ENCODE peak calls at places on chromosomes 11 and 22, in four cellular contexts. E is IMR-90, B is K562, W is GM12878. A is an unnamed sample. For H3K9me3, the result is how much of the 10 kb centered on the place peaks cover.

GRCh38 chr22:27105142-27106025 is 448.0 kb downstream of the MIAT start:
- DNase-seq in E (peak), B (no peak), W (no peak), A (peak)

GRCh38 chr11:78312712-78313111 is 104.9 kb downstream of the GAB2 start:
- DNase-seq in E (no peak), B (no peak), W (peak), A (no peak)

GRCh38 chr11:47410404-47411264 is 2.2 kb downstream of the SLC39A13 start:
- DNase-seq in E (no peak), B (no peak), W (no peak), A (no peak)

GRCh38 chr22:33807465-33807864 is 112.8 kb downstream of the LARGE1 start:
- DNase-seq in E (peak), B (no peak), W (no peak), A (no peak)

GRCh38 chr11:28058333-28058732 is 49.6 kb downstream of the KIF18A start:
- DNase-seq in E (peak), B (no peak), W (no peak), A (no peak)

GRCh38 chr22:29457730-29458129 is 19.3 kb downstream of the RFPL1 start:
- DNase-seq in E (peak), B (peak), W (peak), A (peak)

GRCh38 chr11:113193894-113194293 is 120.5 kb upstream of the TTC12 start:
- DNase-seq in E (no peak), B (no peak), W (peak), A (no peak)

GRCh38 chr22:28442951-28443876 is 236.4 kb downstream of the TTC28 start:
- DNase-seq in E (peak), B (peak), W (no peak), A (peak)

GRCh38 chr11:73235236-73235786 is 17.2 kb downstream of the P2RY2 start:
- DNase-seq in E (peak), B (no peak), W (no peak), A (no peak)

GRCh38 chr22:23277583-23278295 is 97.4 kb downstream of the BCR start:
- DNase-seq in E (no peak), B (peak), W (no peak), A (no peak)

GRCh38 chr11:66789097-66789890 is 53.9 kb upstream of the RCE1 start:
- DNase-seq in E (peak), B (no peak), W (no peak), A (no peak)

GRCh38 chr22:44574057-44574456 is 76.0 kb upstream of the RTL6 start:
- DNase-seq in E (peak), B (no peak), W (no peak), A (peak)

GRCh38 chr22:39374191-39374590 is 24.4 kb downstream of the SYNGR1 start:
- DNase-seq in E (no peak), B (no peak), W (no peak), A (no peak)

GRCh38 chr11:102306048-102306575 is 11.2 kb upstream of the BIRC3 start:
- DNase-seq in E (no peak), B (no peak), W (no peak), A (no peak)

GRCh38 chr11:3609416-3610265 is 32.2 kb downstream of the ART5 start:
- DNase-seq in E (peak), B (peak), W (no peak), A (peak)

GRCh38 chr11:66002648-66003225 is 434 bp downstream of the BANF1 start:
- DNase-seq in E (peak), B (no peak), W (no peak), A (no peak)

GRCh38 chr11:8079111-8079675 is 1.8 kb upstream of the TUB start:
- DNase-seq in E (no peak), B (no peak), W (no peak), A (no peak)

DNA sequence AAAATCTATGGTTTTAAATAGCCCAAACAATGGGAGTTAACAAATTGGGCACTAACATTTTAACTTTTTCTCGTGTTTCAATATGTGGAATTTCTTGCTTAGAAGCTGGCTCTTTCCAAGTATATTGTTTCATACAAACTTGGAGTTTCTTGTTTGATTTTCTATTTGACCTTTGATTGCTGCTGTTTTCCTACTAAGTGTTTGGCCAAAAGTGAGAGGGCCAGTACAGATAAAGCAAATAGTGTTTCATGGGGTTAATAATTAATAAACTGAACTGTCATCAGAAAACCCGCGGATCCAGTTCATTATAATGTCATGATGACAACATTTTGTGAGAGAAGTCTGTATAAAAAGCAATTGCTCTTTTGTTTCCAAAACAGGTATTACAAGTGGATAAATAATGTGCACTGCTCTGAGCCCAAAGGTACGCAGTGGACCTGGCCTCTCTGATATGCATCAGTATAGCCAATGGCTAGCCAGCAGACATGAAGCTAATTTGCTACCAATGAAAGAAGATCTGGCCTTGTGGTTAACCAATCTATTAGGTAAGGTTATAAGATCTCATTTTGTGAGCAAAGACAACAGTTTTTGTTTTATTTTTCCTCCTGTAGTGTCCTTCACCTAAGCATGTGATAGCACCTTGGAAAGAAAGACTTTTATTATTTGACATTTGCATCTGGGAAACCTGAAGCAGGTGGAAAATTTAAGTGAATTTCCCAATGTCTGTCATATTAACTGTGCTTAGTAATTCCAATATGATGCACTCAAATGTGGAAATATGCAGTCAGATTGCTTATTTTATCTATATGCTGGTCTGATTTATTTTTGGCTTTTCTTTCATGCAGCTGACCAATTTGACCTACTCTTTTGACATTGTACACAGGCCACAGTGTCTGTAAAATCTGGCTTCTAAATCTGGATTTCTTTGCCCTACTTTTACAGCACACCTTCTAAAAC is 8.3 kb downstream of the GAS2 start:
- DNase-seq in E (no peak), B (no peak), W (no peak), A (no peak)
- H3K27ac ChIP-seq in E (no peak), B (no peak), W (no peak), A (no peak)

GRCh38 chr11:11584937-11585336 is 36.9 kb downstream of the GALNT18 start:
- DNase-seq in E (peak), B (no peak), W (no peak), A (no peak)

GRCh38 chr11:11586465-11586864 is 35.3 kb downstream of the GALNT18 start:
- DNase-seq in E (no peak), B (no peak), W (no peak), A (no peak)

GRCh38 chr11:11582261-11582701 is 39.5 kb downstream of the GALNT18 start:
- DNase-seq in E (no peak), B (no peak), W (no peak), A (peak)

GRCh38 chr11:11583801-11584445 is 37.9 kb downstream of the GALNT18 start:
- DNase-seq in E (peak), B (peak), W (no peak), A (no peak)

DNA sequence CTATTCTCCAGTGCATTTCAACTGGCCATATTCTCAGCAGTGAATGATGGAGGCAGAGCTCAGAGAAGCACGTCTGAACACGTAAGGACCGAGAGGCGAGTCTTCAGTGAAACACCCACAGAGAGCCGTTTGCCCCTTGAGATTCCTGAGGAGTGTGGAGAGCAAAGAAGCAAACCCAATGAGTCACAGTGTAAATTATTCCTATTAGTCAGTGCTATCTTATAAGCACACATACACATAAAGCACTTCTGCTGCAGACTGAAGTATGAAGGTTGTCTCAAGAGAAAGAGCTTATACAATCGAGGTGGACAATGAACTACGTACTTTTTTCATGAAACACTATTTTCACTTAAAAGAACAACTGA is 37.4 kb downstream of the GALNT18 start:
- DNase-seq in E (peak), B (no peak), W (no peak), A (no peak)
- TF ChIP-seq FOS in E (peak), B (no peak), W (no peak), A (peak)

GRCh38 chr22:48440673-48441552 is 1386.8 kb downstream of the BRD1 start:
- DNase-seq in E (no peak), B (no peak), W (no peak), A (no peak)

GRCh38 chr22:48439560-48440135 is 1388.0 kb downstream of the BRD1 start:
- DNase-seq in E (no peak), B (no peak), W (no peak), A (no peak)

GRCh38 chr22:48440176-48440575 is 1387.5 kb downstream of the BRD1 start:
- DNase-seq in E (no peak), B (no peak), W (no peak), A (no peak)

GRCh38 chr22:48442663-48443062 is 1385.0 kb downstream of the BRD1 start:
- DNase-seq in E (no peak), B (no peak), W (no peak), A (no peak)

GRCh38 chr22:48441553-48441850 is 1386.2 kb downstream of the BRD1 start:
- DNase-seq in E (no peak), B (no peak), W (no peak), A (no peak)
- H3K9me3 ChIP-seq in E (half or more), B (under half), W (under half), A (under half)

GRCh38 chr11:17694711-17695110 is 24.7 kb upstream of the MYOD1 start:
- DNase-seq in E (no peak), B (no peak), W (no peak), A (no peak)
- H3K27ac ChIP-seq in E (no peak), B (no peak), W (no peak), A (no peak)

GRCh38 chr11:2146051-2146450 is 6.9 kb upstream of the IGF2 start:
- DNase-seq in E (no peak), B (no peak), W (no peak), A (no peak)

GRCh38 chr11:2142762-2143202 is 3.6 kb upstream of the IGF2 start:
- DNase-seq in E (peak), B (no peak), W (peak), A (no peak)

GRCh38 chr11:2144549-2145220 is 5.5 kb upstream of the IGF2 start:
- DNase-seq in E (no peak), B (no peak), W (no peak), A (no peak)

GRCh38 chr11:2142300-2142759 is 3.1 kb upstream of the IGF2 start:
- DNase-seq in E (peak), B (no peak), W (no peak), A (no peak)

GRCh38 chr11:2143652-2144548 is 4.7 kb upstream of the IGF2 start:
- DNase-seq in E (no peak), B (no peak), W (no peak), A (no peak)
- TF ChIP-seq FOS in E (no peak), B (no peak), W (no peak), A (no peak)

GRCh38 chr22:47286590-47286989 is 524.1 kb downstream of the TBC1D22A start:
- DNase-seq in E (no peak), B (no peak), W (no peak), A (no peak)

GRCh38 chr22:47283616-47284270 is 521.3 kb downstream of the TBC1D22A start:
- DNase-seq in E (no peak), B (no peak), W (no peak), A (no peak)

GRCh38 chr22:47285981-47286380 is 523.5 kb downstream of the TBC1D22A start:
- DNase-seq in E (no peak), B (no peak), W (no peak), A (no peak)

GRCh38 chr22:47284360-47284759 is 521.9 kb downstream of the TBC1D22A start:
- DNase-seq in E (no peak), B (no peak), W (no peak), A (no peak)

DNA sequence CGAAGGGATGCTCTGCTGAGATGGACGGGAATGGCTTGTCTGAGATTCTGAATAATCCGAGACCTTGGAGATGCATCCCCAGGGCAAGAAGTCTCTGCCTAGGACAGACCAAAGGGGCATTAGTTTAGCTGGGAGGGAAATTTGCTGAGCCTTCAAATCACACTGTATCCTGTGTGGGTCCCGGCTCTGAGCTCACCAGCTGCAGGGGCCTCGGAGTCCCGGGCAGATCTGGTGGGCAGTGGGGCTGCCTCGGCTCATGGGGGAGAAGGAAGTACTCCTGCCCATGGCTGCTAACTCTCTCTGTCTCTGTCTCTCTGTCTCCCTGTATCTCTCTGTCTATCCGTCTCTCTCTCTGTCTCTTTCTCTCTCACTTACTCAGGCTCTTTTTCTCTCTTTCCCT is 522.4 kb downstream of the TBC1D22A start:
- DNase-seq in E (no peak), B (no peak), W (no peak), A (no peak)
- H3K9me3 ChIP-seq in E (under half), B (under half), W (under half), A (under half)